ENCODE peak calls at places on chromosomes 4 and X, in nine cellular contexts. J is tibial nerve, Q is adrenal gland, P is gastrocnemius medialis, C is heart left ventricle, O is A549, B is transverse colon, K is IMR-90, W is stomach. G is an unnamed sample. For H3K4me1, the result is how much of the 10 kb centered on the place peaks cover.

GRCh38 chr4:36915717-36916116 is 328.8 kb upstream of the NWD2 start:
- DNase-seq in J (no peak), Q (no peak), P (no peak), C (no peak), O (no peak), B (no peak), K (no peak), W (no peak), G (no peak)

GRCh38 chrX:78199851-78200250 is 60.4 kb upstream of the TAF9B start:
- DNase-seq in J (no peak), Q (peak), P (no peak), C (no peak), O (peak), B (no peak), K (peak), W (no peak), G (no peak)

GRCh38 chrX:130575831-130576404 is 174.1 kb downstream of the RBMX2 start:
- DNase-seq in J (peak), Q (peak), P (no peak), C (peak), O (peak), B (peak), K (peak), W (peak), G (peak)

GRCh38 chr4:186901850-186902249 is 178.2 kb upstream of the FAT1 start:
- DNase-seq in J (no peak), Q (no peak), P (no peak), C (no peak), O (no peak), B (no peak), K (no peak), W (no peak), G (no peak)

GRCh38 chr4:183987529-183987946 is 82.4 kb downstream of the STOX2 start:
- DNase-seq in J (peak), Q (peak), P (peak), C (peak), O (peak), B (peak), K (peak), W (peak), G (peak)

GRCh38 chr4:81137446-81137845 is 77.6 kb downstream of the PRKG2 start:
- DNase-seq in J (no peak), Q (no peak), P (no peak), C (no peak), O (no peak), B (no peak), K (peak), W (no peak), G (no peak)

GRCh38 chr4:115215935-115216334 is 102.5 kb upstream of the NDST4 start:
- DNase-seq in J (no peak), Q (no peak), P (no peak), C (no peak), O (no peak), B (no peak), K (no peak), W (no peak), G (no peak)

GRCh38 chr4:176563591-176563990 is 229.1 kb downstream of the VEGFC start:
- DNase-seq in J (no peak), Q (no peak), P (no peak), C (no peak), O (peak), B (no peak), K (peak), W (no peak), G (no peak)

GRCh38 chr4:103100691-103101090 is 1.1 kb upstream of the BDH2 start:
- DNase-seq in J (no peak), Q (no peak), P (no peak), C (no peak), O (no peak), B (no peak), K (no peak), W (no peak), G (no peak)

GRCh38 chr4:113189546-113189945 is 140.1 kb downstream of the ANK2 start:
- DNase-seq in J (no peak), Q (no peak), P (no peak), C (no peak), O (no peak), B (no peak), K (no peak), W (no peak), G (no peak)

GRCh38 chrX:100647739-100648138 is 3.7 kb downstream of the SRPX2 start:
- DNase-seq in J (no peak), Q (no peak), P (no peak), C (no peak), O (no peak), B (no peak), K (no peak), W (no peak), G (no peak)

GRCh38 chrX:100648601-100649417 is 4.8 kb downstream of the SRPX2 start:
- DNase-seq in J (no peak), Q (no peak), P (peak), C (peak), O (peak), B (peak), K (peak), W (no peak), G (peak)

GRCh38 chrX:100652266-100652665 is 8.3 kb downstream of the SRPX2 start:
- DNase-seq in J (no peak), Q (no peak), P (no peak), C (no peak), O (no peak), B (no peak), K (no peak), W (no peak), G (no peak)

GRCh38 chrX:100650841-100651240 is 6.8 kb downstream of the SRPX2 start:
- DNase-seq in J (no peak), Q (no peak), P (no peak), C (no peak), O (no peak), B (no peak), K (no peak), W (no peak), G (no peak)

DNA sequence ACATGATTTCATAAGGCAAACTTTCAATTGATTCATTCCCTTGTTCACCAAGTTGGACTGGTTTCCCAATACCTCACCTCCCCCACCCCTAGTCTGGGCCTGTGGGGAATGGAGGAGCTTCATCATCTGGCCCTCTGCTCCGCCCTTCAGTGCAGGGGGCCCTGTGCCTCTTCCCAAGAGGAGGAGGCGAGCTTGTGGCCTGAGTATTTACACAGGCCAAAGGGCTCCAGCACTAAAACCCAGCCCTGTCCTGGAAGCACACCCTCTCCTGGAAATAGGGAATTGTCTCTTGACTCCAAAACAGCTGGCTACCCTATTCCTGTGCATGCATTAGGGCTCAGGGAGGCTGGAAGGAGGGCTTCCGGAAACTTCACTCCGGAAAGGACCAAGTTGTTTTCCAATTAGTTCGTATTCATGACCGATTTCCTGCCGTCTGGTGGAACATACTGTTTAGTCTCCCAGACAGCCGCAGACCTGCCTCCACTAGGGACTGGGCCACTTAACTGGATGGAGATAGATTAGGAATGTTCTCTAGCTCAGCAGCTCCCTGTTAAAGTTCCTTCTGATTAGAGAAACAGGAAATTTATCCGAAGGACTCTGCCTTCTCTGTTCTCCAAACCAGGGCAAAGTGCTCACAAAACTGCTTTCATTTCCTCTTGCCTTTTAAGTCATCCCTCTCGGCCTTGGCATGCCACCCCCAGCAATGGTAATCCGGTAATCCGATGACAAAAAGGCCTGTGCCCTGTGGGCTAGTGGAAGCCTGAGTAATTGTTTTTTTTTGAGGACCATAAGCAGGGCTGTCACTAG is 5.8 kb downstream of the SRPX2 start:
- DNase-seq in J (peak), Q (peak), P (peak), C (peak), O (peak), B (peak), K (peak), W (no peak), G (peak)
- H3K4me1 ChIP-seq in J (under half), Q (under half), P (under half), C (under half), O (under half), B (under half), K (under half), W (under half), G (under half)

GRCh38 chrX:24079405-24079804 is 24.6 kb downstream of the EIF2S3 start:
- DNase-seq in J (no peak), Q (no peak), P (no peak), C (no peak), O (no peak), B (no peak), K (no peak), W (no peak), G (no peak)
- TF ChIP-seq POLR2A in J (no peak), Q (no peak), P (no peak), C (no peak), O (no peak), B (no peak), K (no peak), W (no peak), G (no peak)

DNA sequence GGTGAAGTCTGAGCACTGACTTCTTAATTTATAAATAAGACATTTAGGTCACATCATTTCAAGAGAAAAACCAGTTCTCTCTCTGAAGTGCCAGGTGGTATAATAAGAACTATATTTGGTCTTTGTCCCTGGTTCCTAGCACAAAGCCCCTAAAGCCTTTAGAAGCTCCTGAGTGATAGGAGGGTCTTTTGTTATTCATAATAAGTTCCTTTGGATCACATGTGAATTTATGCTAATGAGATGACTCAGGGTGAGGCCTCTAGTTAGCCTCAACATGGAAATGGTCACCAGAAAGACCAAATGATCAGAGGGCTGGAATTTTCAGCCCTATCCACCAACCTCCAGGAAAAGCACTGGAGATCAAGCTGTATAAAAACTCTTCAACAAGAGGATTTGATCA is 68.2 kb upstream of the BLTP1 start:
- DNase-seq in J (no peak), Q (no peak), P (no peak), C (no peak), O (no peak), B (no peak), K (no peak), W (no peak), G (no peak)
- H3K4me3 ChIP-seq in J (no peak), Q (no peak), P (no peak), C (no peak), O (no peak), B (no peak), K (no peak), W (no peak), G (no peak)

DNA sequence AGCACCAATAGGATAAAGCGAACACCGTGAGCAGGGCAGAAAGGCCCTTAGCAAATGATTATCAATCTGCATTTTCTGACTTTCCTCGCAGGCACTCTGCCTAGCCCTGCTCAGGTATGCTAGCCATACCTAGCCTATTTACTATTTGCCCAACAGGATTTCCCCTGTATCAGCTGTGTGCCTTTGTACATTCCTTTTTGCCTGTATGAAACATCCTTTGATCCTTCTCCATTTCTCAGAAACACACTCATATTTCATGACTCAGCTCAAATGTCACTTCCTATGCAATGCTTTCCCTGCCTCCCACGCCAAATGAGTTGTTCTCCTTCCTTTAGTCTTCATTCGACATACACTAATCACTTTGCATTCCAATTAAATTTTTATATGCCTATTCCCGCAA is 37.2 kb downstream of the PCDH7 start:
- DNase-seq in J (no peak), Q (no peak), P (no peak), C (no peak), O (no peak), B (no peak), K (peak), W (no peak), G (no peak)
- H3K4me1 ChIP-seq in J (under half), Q (under half), P (under half), C (under half), O (under half), B (under half), K (under half), W (under half), G (under half)

DNA sequence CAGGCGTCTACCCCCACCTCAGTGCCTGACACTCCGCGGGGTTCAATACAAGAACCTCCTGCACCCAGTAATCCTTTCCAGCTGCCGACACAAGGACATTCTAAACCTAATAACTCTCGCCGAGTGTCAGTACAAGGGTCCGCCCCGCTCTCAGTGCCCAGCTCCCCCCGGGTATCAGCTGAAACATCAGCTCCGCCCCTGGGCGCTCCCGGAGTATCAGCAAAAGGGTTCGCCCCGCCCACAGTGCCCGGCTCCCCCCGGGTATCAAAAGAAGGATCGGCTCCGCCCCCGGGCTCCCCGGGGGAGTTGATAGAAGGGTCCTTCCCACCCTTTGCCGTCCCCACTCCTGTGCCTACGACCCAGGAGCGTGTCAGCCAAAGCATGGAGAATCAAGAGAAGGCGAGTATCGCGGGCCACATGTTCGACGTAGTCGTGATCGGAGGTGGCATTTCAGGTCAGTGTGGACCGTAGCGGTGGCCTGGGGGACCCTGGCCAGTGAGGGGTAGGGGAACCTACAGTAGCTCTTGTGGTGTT is at the start of gene MAOA:
- DNase-seq in J (peak), Q (peak), P (peak), C (peak), O (no peak), B (peak), K (no peak), W (peak), G (peak)
- TF ChIP-seq POLR2A in J (peak), Q (no peak), P (peak), C (no peak), O (no peak), B (peak), K (no peak), W (no peak), G (peak)

GRCh38 chr4:97504713-97505112 is 638.6 kb downstream of the STPG2 start:
- DNase-seq in J (no peak), Q (no peak), P (no peak), C (no peak), O (no peak), B (no peak), K (no peak), W (no peak), G (no peak)
- H3K4me3 ChIP-seq in J (no peak), Q (no peak), P (no peak), C (no peak), O (no peak), B (no peak), K (no peak), W (no peak), G (no peak)